ENCODE peak calls at places on chromosome 13, in seven cellular contexts. E is H1, S is K562, K is GM12891, G is HepG2, M is GM12878, X is SK-N-SH. D is an unnamed sample.

GRCh38 chr13:26022538-26023292 is 29.1 kb downstream of the SHISA2 start:
- DNase-seq in E (no peak), S (no peak), K (no peak), G (no peak), M (no peak), X (peak), D (no peak)

GRCh38 chr13:40471911-40472310 is 194.5 kb downstream of the FOXO1 start:
- DNase-seq in E (no peak), S (no peak), K (no peak), G (no peak), M (no peak), X (no peak), D (no peak)

GRCh38 chr13:61664821-61665705 is 249.4 kb upstream of the PCDH20 start:
- DNase-seq in E (no peak), S (no peak), K (no peak), G (peak), M (no peak), X (no peak), D (no peak)

GRCh38 chr13:72804301-72804700 is 22.4 kb downstream of the PIBF1 start:
- DNase-seq in E (no peak), S (no peak), K (no peak), G (no peak), M (no peak), X (no peak), D (no peak)

GRCh38 chr13:23763328-23763727 is 125.9 kb downstream of the MIPEP start:
- DNase-seq in E (no peak), S (no peak), K (no peak), G (no peak), M (no peak), X (no peak), D (no peak)

GRCh38 chr13:75226755-75227435 is 255.1 kb downstream of the TBC1D4 start:
- DNase-seq in E (no peak), S (no peak), K (no peak), G (no peak), M (no peak), X (no peak), D (no peak)

GRCh38 chr13:25153736-25154135 is 18.4 kb downstream of the AMER2 start:
- DNase-seq in E (no peak), S (no peak), K (no peak), G (no peak), M (no peak), X (no peak), D (no peak)

GRCh38 chr13:105952233-105952767 is 583.2 kb downstream of the EFNB2 start:
- DNase-seq in E (no peak), S (no peak), K (no peak), G (no peak), M (no peak), X (no peak), D (no peak)

GRCh38 chr13:109096101-109096500 is 466.7 kb downstream of the MYO16 start:
- DNase-seq in E (no peak), S (no peak), K (no peak), G (no peak), M (no peak), X (no peak), D (no peak)

GRCh38 chr13:73421310-73421912 is 362.6 kb downstream of the KLF5 start:
- DNase-seq in E (no peak), S (no peak), K (no peak), G (no peak), M (no peak), X (no peak), D (no peak)

GRCh38 chr13:23817833-23818232 is 71.4 kb downstream of the MIPEP start:
- DNase-seq in E (no peak), S (no peak), K (no peak), G (no peak), M (no peak), X (no peak), D (no peak)

GRCh38 chr13:32585625-32586021 is 629 bp upstream of the PDS5B start:
- DNase-seq in E (no peak), S (no peak), K (no peak), G (no peak), M (no peak), X (no peak), D (no peak)

GRCh38 chr13:33353210-33353609 is 67.7 kb upstream of the STARD13 start:
- DNase-seq in E (no peak), S (no peak), K (peak), G (no peak), M (peak), X (no peak), D (no peak)

DNA sequence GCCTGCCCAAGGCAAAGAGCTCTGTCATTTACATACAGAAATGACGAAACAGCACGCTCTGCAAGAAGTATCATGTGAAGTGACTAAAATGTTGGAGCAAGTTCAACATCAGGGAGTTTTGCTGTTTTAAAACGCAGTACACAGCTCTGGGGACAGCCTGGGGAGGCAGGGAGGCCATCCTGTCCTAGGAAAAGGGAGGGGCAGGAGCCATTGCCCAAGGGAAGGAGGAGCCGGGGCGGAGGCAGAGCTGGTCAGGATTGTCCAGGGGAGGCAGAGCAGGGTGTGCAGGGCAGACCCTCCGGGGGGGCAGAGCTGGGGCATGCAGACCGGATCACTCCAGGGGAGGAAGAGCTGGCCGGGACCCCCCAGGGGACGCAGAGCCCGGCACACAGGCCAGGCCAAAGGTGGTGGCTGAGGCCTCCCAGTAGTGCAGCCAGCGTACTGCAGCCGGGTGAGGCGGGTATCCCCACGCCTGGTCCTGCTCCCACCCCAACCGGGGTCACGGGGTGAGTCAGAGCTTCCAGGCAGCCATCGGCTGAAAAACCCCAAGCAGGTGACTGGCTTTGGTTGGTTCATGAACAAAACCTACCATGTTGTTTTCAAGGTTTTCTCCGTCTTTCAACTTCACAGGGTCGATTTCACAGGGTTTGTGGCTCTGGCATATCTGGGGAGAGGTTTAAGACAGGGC is 41.9 kb upstream of the C13orf46 start:
- DNase-seq in E (no peak), S (no peak), K (no peak), G (no peak), M (no peak), X (no peak), D (no peak)
- TF ChIP-seq TAF1 in E (no peak), S (no peak), K (no peak), G (no peak), M (no peak), X (no peak), D (no peak)

GRCh38 chr13:51865838-51866237 is 4.1 kb downstream of the CCDC70 start:
- DNase-seq in E (no peak), S (peak), K (no peak), G (no peak), M (no peak), X (no peak), D (no peak)

GRCh38 chr13:51858433-51859247 is 3.1 kb upstream of the CCDC70 start:
- DNase-seq in E (no peak), S (no peak), K (no peak), G (peak), M (no peak), X (no peak), D (no peak)

GRCh38 chr13:51862965-51863364 is 1.2 kb downstream of the CCDC70 start:
- DNase-seq in E (no peak), S (no peak), K (no peak), G (no peak), M (no peak), X (no peak), D (no peak)

GRCh38 chr13:51856998-51857397 is 4.8 kb upstream of the CCDC70 start:
- DNase-seq in E (no peak), S (no peak), K (no peak), G (peak), M (no peak), X (no peak), D (no peak)

GRCh38 chr13:51861728-51862300 is at the start of gene CCDC70:
- DNase-seq in E (no peak), S (peak), K (no peak), G (no peak), M (no peak), X (no peak), D (no peak)
- TF ChIP-seq TAF1 in E (no peak), S (no peak), K (no peak), G (no peak), M (no peak), X (no peak), D (no peak)

DNA sequence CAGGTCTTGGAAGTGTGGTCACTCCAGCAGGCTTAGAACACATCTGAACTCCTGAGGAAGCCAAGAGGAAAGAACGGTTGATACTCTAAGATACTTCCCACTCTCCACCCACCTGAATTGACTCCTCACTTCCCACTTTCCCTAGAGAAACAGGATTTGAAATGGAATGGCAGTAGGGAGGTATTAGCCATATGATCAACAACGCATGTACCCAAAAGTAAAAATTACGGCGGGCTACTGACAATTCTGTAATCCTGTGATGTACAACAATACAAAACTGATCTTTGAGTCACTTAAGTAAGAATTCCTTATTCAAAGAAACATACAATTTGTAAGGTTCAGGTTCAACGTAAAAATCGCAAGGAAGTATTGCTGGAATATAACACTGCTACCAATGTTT is 3.2 kb downstream of the SPRY2 start:
- DNase-seq in E (no peak), S (no peak), K (no peak), G (no peak), M (no peak), X (no peak), D (no peak)
- TF ChIP-seq TAF1 in E (no peak), S (no peak), K (no peak), G (no peak), M (no peak), X (no peak), D (no peak)

DNA sequence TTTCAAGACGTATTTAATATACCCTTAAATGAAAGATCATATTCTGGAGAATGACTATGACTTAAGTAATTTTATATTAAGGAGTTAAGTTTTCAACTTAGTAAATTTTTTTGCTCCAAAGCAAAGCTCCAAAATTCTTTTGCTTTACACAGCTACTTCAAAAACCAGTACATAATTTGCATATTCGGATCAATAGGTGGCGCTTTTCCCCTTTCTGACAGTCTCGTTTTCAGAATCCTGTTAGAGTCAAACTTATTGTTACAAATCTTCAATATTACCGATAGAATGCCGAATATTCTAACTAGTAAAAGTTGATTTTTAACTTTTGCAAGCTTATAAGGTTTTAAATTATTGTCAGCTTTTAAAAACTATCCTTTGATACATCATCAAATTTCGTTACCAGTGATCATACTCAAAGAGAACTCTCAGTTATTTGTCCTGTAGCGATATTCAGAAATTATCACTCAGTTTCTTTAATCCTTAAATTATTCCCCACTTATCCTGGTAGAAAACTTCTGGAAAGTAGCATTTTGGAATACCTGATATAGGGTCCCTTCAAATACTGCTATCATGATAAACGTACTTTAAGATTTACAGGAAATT is 852.7 kb upstream of the KLHL1 start:
- DNase-seq in E (no peak), S (no peak), K (no peak), G (peak), M (peak), X (peak), D (no peak)
- TF ChIP-seq TAF1 in E (no peak), S (no peak), K (no peak), G (no peak), M (no peak), X (no peak), D (no peak)

DNA sequence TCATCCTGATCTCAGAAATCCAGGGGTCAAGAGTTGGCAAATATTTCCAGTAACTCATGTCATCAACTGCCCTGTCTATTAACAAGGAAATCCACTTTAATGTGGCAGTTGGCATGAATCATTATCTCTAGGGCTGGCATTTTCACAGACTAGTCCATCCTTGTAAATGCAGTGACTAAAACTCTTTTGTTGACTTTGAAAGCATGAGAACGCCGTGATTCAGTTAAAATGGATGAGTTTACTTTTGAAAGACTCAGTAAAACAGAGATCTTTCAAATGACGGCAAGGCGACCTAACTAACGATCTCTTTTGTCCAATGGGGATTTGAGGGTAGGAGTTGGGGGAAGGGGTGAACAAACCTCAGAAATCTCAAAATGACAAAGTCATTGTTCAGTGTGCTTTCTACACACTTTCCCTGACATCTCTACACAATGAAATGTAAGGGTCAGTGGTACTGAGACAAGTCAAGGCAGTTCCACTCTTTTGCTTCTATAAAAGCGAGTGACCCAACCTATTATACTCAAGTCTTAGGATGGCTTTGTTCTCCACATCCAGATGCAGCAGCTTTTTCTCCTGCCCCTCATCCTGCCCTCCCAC is 200.6 kb downstream of the ABCC4 start:
- DNase-seq in E (no peak), S (no peak), K (no peak), G (peak), M (peak), X (no peak), D (no peak)
- TF ChIP-seq TAF1 in E (no peak), S (no peak), K (no peak), G (no peak), M (no peak), X (no peak), D (no peak)

GRCh38 chr13:112985803-112986408 is 16.9 kb downstream of the MCF2L start:
- DNase-seq in E (no peak), S (no peak), K (no peak), G (no peak), M (no peak), X (no peak), D (no peak)

GRCh38 chr13:112983428-112984196 is 14.6 kb downstream of the MCF2L start:
- DNase-seq in E (no peak), S (peak), K (no peak), G (peak), M (no peak), X (peak), D (no peak)

GRCh38 chr13:112986470-112986869 is 17.5 kb downstream of the MCF2L start:
- DNase-seq in E (no peak), S (no peak), K (no peak), G (no peak), M (no peak), X (no peak), D (no peak)

GRCh38 chr13:112984501-112984900 is 15.5 kb downstream of the MCF2L start:
- DNase-seq in E (no peak), S (no peak), K (no peak), G (no peak), M (no peak), X (no peak), D (no peak)

DNA sequence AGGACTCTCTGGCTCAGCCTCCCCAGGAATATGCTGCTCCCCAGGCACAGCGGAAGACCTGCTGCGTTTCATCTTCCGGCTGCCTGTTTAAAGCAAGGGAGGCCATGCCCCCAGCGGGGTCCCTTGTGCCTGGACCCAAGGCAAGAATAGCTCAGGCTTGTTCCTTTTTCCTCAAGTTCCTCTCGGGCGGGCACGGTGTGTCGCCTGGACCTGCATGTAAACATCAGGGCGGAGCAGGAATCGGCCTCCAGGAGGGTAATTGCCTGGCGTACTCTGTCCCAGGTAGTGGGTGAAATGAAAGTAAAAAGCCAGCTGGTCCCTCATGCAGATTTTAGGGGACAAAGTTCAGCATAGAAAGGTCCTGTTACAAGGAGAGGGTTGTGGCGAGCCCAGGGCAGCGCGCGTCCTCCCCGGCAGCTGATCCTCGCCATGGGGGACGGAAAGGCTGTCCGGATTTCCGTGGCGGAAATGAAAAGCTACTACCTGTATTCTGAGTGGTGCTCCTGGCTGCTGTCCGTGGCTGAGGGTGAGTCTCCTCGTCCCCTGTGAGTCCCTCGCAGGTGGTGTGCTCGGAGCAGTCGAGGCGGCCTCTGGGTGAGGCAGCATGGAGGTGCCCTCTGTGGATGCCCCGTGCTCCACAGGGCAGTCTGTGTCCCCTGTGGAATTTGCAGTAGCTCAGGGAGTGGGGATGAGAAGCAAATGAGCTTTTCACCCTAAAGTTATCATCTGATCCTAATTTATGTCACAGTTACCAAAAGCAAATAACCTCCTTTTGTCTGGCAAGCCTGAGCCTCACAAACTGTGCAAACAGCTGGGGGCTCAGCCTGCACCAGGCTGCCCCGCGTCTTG is 16.2 kb downstream of the MCF2L start:
- DNase-seq in E (no peak), S (no peak), K (no peak), G (peak), M (no peak), X (no peak), D (no peak)
- TF ChIP-seq TAF1 in E (no peak), S (no peak), K (no peak), G (peak), M (no peak), X (no peak), D (no peak)

DNA sequence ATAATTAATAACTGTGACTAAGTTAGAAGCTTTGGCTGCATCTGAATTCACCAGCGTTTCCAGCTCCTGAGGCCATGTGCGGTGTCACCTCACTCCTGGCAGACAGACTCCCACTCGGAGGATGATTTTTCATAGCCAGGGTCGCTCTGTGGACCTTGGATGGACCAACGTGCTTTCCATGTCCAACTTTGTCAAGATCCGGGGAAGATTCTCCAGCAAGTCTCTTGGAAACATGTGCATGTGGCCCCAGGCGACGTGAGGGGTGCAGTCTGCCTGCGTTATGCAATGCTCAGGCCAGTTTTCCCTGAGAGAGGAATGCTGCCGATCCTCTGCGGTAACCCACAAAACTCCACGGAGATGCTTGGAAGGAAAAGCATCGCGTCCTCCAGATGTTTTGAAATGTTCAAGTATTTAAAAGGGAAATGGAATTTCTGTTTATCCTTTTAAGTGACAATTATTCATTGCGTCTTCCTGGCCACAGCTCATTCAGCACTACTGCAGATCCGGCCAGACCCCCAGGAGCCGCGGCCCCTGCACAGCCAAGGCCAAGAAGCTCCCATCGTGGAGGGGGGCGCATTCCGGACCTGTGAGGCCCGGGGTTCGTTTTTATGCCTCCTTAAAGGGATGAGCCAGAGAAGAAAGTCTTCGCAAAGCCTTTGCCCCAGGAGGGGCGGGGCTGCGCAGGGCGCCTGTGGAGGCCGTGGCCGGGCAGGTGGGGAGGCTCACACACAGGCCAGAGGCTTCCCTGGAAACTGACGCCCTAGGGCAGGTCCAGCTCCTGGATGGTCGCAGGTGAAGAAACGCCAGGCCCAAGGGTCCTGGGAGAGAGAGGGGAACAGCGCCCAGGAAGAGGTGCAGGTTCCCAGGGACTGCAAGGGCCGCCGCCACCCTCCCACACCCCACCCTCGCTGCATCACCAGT is 46.0 kb downstream of the C13orf46 start:
- DNase-seq in E (no peak), S (no peak), K (no peak), G (no peak), M (no peak), X (no peak), D (no peak)
- TF ChIP-seq TAF1 in E (no peak), S (no peak), K (no peak), G (no peak), M (no peak), X (no peak), D (no peak)

GRCh38 chr13:79228972-79229371 is 177.1 kb downstream of the RBM26 start:
- DNase-seq in E (no peak), S (no peak), K (no peak), G (no peak), M (no peak), X (no peak), D (no peak)
- TF ChIP-seq TAF1 in E (no peak), S (no peak), K (no peak), G (no peak), M (no peak), X (no peak), D (no peak)

GRCh38 chr13:87168390-87168789 is 502.8 kb upstream of the SLITRK5 start:
- DNase-seq in E (no peak), S (no peak), K (no peak), G (no peak), M (no peak), X (no peak), D (no peak)

GRCh38 chr13:87166348-87166747 is 504.8 kb upstream of the SLITRK5 start:
- DNase-seq in E (no peak), S (no peak), K (no peak), G (no peak), M (no peak), X (no peak), D (no peak)

GRCh38 chr13:87169337-87169736 is 501.8 kb upstream of the SLITRK5 start:
- DNase-seq in E (no peak), S (no peak), K (no peak), G (no peak), M (no peak), X (no peak), D (no peak)

GRCh38 chr13:87172166-87172825 is 498.9 kb upstream of the SLITRK5 start:
- DNase-seq in E (no peak), S (no peak), K (no peak), G (no peak), M (no peak), X (no peak), D (no peak)
- TF ChIP-seq TAF1 in E (no peak), S (no peak), K (no peak), G (no peak), M (no peak), X (no peak), D (no peak)